ENCODE peak calls at places on chromosome 4, in seven cellular contexts. N is T-helper 2 cell, Q is T-cell, Z is NCI-H774, D is hepatic stellate cell, L is iPS DF 19.7, F is naive B cell. V is an unnamed sample.

GRCh38 chr4:22356996-22357596 is 158.8 kb downstream of the ADGRA3 start:
- DNase-seq in N (no peak), Q (no peak), Z (peak; percentile 31), D (peak; percentile 17), L (no peak), F (no peak), V (no peak)

GRCh38 chr4:7115557-7116340 is 47.9 kb upstream of the GRPEL1 start:
- DNase-seq in N (no peak), Q (no peak), Z (no peak), D (no peak), L (no peak), F (no peak), V (no peak)

GRCh38 chr4:53777244-53777984 is 186.1 kb upstream of the LNX1 start:
- DNase-seq in N (no peak), Q (no peak), Z (no peak), D (peak; percentile 29), L (no peak), F (no peak), V (no peak)

GRCh38 chr4:98786866-98787265 is 128.5 kb upstream of the TSPAN5 start:
- DNase-seq in N (no peak), Q (no peak), Z (no peak), D (no peak), L (no peak), F (no peak), V (no peak)

GRCh38 chr4:2094545-2094944 is 35.4 kb downstream of the NAT8L start:
- DNase-seq in N (no peak), Q (no peak), Z (no peak), D (no peak), L (no peak), F (no peak), V (peak; percentile 35)

GRCh38 chr4:122777846-122778501 is 45.5 kb downstream of the BBS12 start:
- DNase-seq in N (no peak), Q (no peak), Z (no peak), D (no peak), L (no peak), F (no peak), V (no peak)

GRCh38 chr4:85865256-85865655 is 390.3 kb downstream of the ARHGAP24 start:
- DNase-seq in N (no peak), Q (no peak), Z (no peak), D (no peak), L (no peak), F (no peak), V (no peak)

GRCh38 chr4:21451032-21451431 is 497.5 kb downstream of the KCNIP4 start:
- DNase-seq in N (no peak), Q (no peak), Z (no peak), D (no peak), L (no peak), F (no peak), V (no peak)

GRCh38 chr4:99404595-99405287 is 30.4 kb downstream of the ADH7 start:
- DNase-seq in N (no peak), Q (no peak), Z (no peak), D (peak; percentile 43), L (no peak), F (no peak), V (peak; percentile 63)

GRCh38 chr4:168221298-168221697 is 97.3 kb downstream of the DDX60 start:
- DNase-seq in N (no peak), Q (no peak), Z (no peak), D (no peak), L (no peak), F (no peak), V (no peak)

GRCh38 chr4:30380404-30380998 is 339.7 kb upstream of the PCDH7 start:
- DNase-seq in N (no peak), Q (no peak), Z (no peak), D (no peak), L (peak; percentile 28), F (peak; percentile 1), V (no peak)

GRCh38 chr4:127988638-127989037 is 23.4 kb downstream of the ABHD18 start:
- DNase-seq in N (no peak), Q (no peak), Z (no peak), D (no peak), L (no peak), F (no peak), V (no peak)

GRCh38 chr4:38612996-38613395 is 51.0 kb upstream of the KLF3 start:
- DNase-seq in N (no peak), Q (no peak), Z (peak; percentile 10), D (no peak), L (no peak), F (no peak), V (no peak)

GRCh38 chr4:70930530-70931256 is 28.5 kb downstream of the MOB1B start:
- DNase-seq in N (no peak), Q (no peak), Z (no peak), D (no peak), L (no peak), F (peak; percentile 14), V (no peak)

GRCh38 chr4:102343964-102344519 is 1.2 kb downstream of the SLC39A8 start:
- DNase-seq in N (no peak), Q (no peak), Z (no peak), D (no peak), L (no peak), F (no peak), V (no peak)

V was measured in stimulated activated effector memory CD8-positive, alpha-beta T cell treated with anti-CD3 and anti-CD28 coated beads, Interleukin-12 subunit alpha, Interleukin-12 subunit beta, amount 100 ng/mL, for 72 hours.